ENCODE peak calls at places on chromosomes 2 and 18, in ten cellular contexts. One of them, this sample, is unnamed.

GRCh38 chr2:208501217-208501616 is 94.6 kb downstream of the PTH2R start:
- DNase-seq in heart left ventricle: no peak
- DNase-seq in HCT116: no peak
- DNase-seq in dorsolateral prefrontal cortex: no peak
- DNase-seq in lower leg skin: no peak
- DNase-seq in AG10803: no peak
- DNase-seq in uterus: no peak
- DNase-seq in endothelial cell of umbilical vein: no peak
- DNase-seq in GM12865: no peak
- DNase-seq in AG04450: no peak
- DNase-seq in this sample: no peak

GRCh38 chr2:231315896-231316295 is 79.6 kb upstream of the B3GNT7 start:
- DNase-seq in heart left ventricle: no peak
- DNase-seq in HCT116: no peak
- DNase-seq in dorsolateral prefrontal cortex: no peak
- DNase-seq in lower leg skin: no peak
- DNase-seq in AG10803: no peak
- DNase-seq in uterus: no peak
- DNase-seq in endothelial cell of umbilical vein: no peak
- DNase-seq in GM12865: peak
- DNase-seq in AG04450: no peak
- DNase-seq in this sample: no peak

GRCh38 chr18:48996901-48997463 is 46.2 kb upstream of the SMAD7 start:
- DNase-seq in heart left ventricle: peak
- DNase-seq in HCT116: peak
- DNase-seq in dorsolateral prefrontal cortex: no peak
- DNase-seq in lower leg skin: no peak
- DNase-seq in AG10803: peak
- DNase-seq in uterus: no peak
- DNase-seq in endothelial cell of umbilical vein: no peak
- DNase-seq in GM12865: no peak
- DNase-seq in AG04450: no peak
- DNase-seq in this sample: peak

GRCh38 chr2:216139884-216140283 is 30.7 kb downstream of the XRCC5 start:
- DNase-seq in heart left ventricle: no peak
- DNase-seq in HCT116: peak
- DNase-seq in dorsolateral prefrontal cortex: no peak
- DNase-seq in lower leg skin: no peak
- DNase-seq in AG10803: no peak
- DNase-seq in uterus: no peak
- DNase-seq in endothelial cell of umbilical vein: no peak
- DNase-seq in GM12865: peak
- DNase-seq in AG04450: no peak
- DNase-seq in this sample: no peak

GRCh38 chr18:79938196-79938595 is 13.3 kb downstream of the SLC66A2 start:
- DNase-seq in heart left ventricle: peak
- DNase-seq in HCT116: no peak
- DNase-seq in dorsolateral prefrontal cortex: peak
- DNase-seq in lower leg skin: no peak
- DNase-seq in AG10803: no peak
- DNase-seq in uterus: no peak
- DNase-seq in endothelial cell of umbilical vein: no peak
- DNase-seq in GM12865: no peak
- DNase-seq in AG04450: no peak
- DNase-seq in this sample: no peak

GRCh38 chr2:55592130-55592529 is 25.3 kb downstream of the PPP4R3B start:
- DNase-seq in heart left ventricle: no peak
- DNase-seq in HCT116: no peak
- DNase-seq in dorsolateral prefrontal cortex: no peak
- DNase-seq in lower leg skin: no peak
- DNase-seq in AG10803: no peak
- DNase-seq in uterus: no peak
- DNase-seq in endothelial cell of umbilical vein: no peak
- DNase-seq in GM12865: no peak
- DNase-seq in AG04450: no peak
- DNase-seq in this sample: no peak

GRCh38 chr2:86790134-86790827 is 432 bp downstream of the CD8A start:
- DNase-seq in heart left ventricle: no peak
- DNase-seq in HCT116: no peak
- DNase-seq in dorsolateral prefrontal cortex: no peak
- DNase-seq in lower leg skin: no peak
- DNase-seq in AG10803: no peak
- DNase-seq in uterus: no peak
- DNase-seq in endothelial cell of umbilical vein: no peak
- DNase-seq in GM12865: no peak
- DNase-seq in AG04450: no peak
- DNase-seq in this sample: no peak

GRCh38 chr18:52009958-52010357 is 330.0 kb upstream of the DCC start:
- DNase-seq in heart left ventricle: no peak
- DNase-seq in HCT116: no peak
- DNase-seq in dorsolateral prefrontal cortex: no peak
- DNase-seq in lower leg skin: no peak
- DNase-seq in AG10803: no peak
- DNase-seq in uterus: no peak
- DNase-seq in endothelial cell of umbilical vein: no peak
- DNase-seq in GM12865: no peak
- DNase-seq in AG04450: no peak
- DNase-seq in this sample: no peak

GRCh38 chr2:101619191-101619591 is 78.3 kb upstream of the MAP4K4 start:
- DNase-seq in heart left ventricle: no peak
- DNase-seq in HCT116: no peak
- DNase-seq in dorsolateral prefrontal cortex: no peak
- DNase-seq in lower leg skin: peak
- DNase-seq in AG10803: no peak
- DNase-seq in uterus: peak
- DNase-seq in endothelial cell of umbilical vein: peak
- DNase-seq in GM12865: no peak
- DNase-seq in AG04450: peak
- DNase-seq in this sample: no peak

GRCh38 chr2:231132126-231132525 is 7.3 kb upstream of the HTR2B start:
- DNase-seq in heart left ventricle: no peak
- DNase-seq in HCT116: no peak
- DNase-seq in dorsolateral prefrontal cortex: no peak
- DNase-seq in lower leg skin: no peak
- DNase-seq in AG10803: peak
- DNase-seq in uterus: no peak
- DNase-seq in endothelial cell of umbilical vein: peak
- DNase-seq in GM12865: no peak
- DNase-seq in AG04450: no peak
- DNase-seq in this sample: no peak

GRCh38 chr2:59449264-59449663 is 1104.2 kb downstream of the BCL11A start:
- DNase-seq in heart left ventricle: no peak
- DNase-seq in HCT116: no peak
- DNase-seq in dorsolateral prefrontal cortex: no peak
- DNase-seq in lower leg skin: no peak
- DNase-seq in AG10803: no peak
- DNase-seq in uterus: no peak
- DNase-seq in endothelial cell of umbilical vein: no peak
- DNase-seq in GM12865: peak
- DNase-seq in AG04450: no peak
- DNase-seq in this sample: no peak

GRCh38 chr18:35481960-35482366 is 15.8 kb downstream of the INO80C start:
- DNase-seq in heart left ventricle: no peak
- DNase-seq in HCT116: no peak
- DNase-seq in dorsolateral prefrontal cortex: no peak
- DNase-seq in lower leg skin: no peak
- DNase-seq in AG10803: no peak
- DNase-seq in uterus: no peak
- DNase-seq in endothelial cell of umbilical vein: no peak
- DNase-seq in GM12865: no peak
- DNase-seq in AG04450: no peak
- DNase-seq in this sample: no peak

GRCh38 chr2:11701831-11702301 is 31.9 kb upstream of the NTSR2 start:
- DNase-seq in heart left ventricle: no peak
- DNase-seq in HCT116: no peak
- DNase-seq in dorsolateral prefrontal cortex: no peak
- DNase-seq in lower leg skin: peak
- DNase-seq in AG10803: no peak
- DNase-seq in uterus: no peak
- DNase-seq in endothelial cell of umbilical vein: no peak
- DNase-seq in GM12865: no peak
- DNase-seq in AG04450: no peak
- DNase-seq in this sample: no peak

GRCh38 chr2:72963423-72964145 is 46.3 kb downstream of the EMX1 start:
- DNase-seq in heart left ventricle: no peak
- DNase-seq in HCT116: no peak
- DNase-seq in dorsolateral prefrontal cortex: no peak
- DNase-seq in lower leg skin: no peak
- DNase-seq in AG10803: no peak
- DNase-seq in uterus: no peak
- DNase-seq in endothelial cell of umbilical vein: peak
- DNase-seq in GM12865: no peak
- DNase-seq in AG04450: no peak
- DNase-seq in this sample: no peak

GRCh38 chr2:195450537-195451113 is 206.4 kb upstream of the SLC39A10 start:
- DNase-seq in heart left ventricle: no peak
- DNase-seq in HCT116: no peak
- DNase-seq in dorsolateral prefrontal cortex: no peak
- DNase-seq in lower leg skin: no peak
- DNase-seq in AG10803: no peak
- DNase-seq in uterus: no peak
- DNase-seq in endothelial cell of umbilical vein: no peak
- DNase-seq in GM12865: no peak
- DNase-seq in AG04450: no peak
- DNase-seq in this sample: no peak

GRCh38 chr2:212157011-212157410 is 381.6 kb downstream of the ERBB4 start:
- DNase-seq in heart left ventricle: no peak
- DNase-seq in HCT116: no peak
- DNase-seq in dorsolateral prefrontal cortex: no peak
- DNase-seq in lower leg skin: no peak
- DNase-seq in AG10803: peak
- DNase-seq in uterus: no peak
- DNase-seq in endothelial cell of umbilical vein: no peak
- DNase-seq in GM12865: no peak
- DNase-seq in AG04450: no peak
- DNase-seq in this sample: no peak

GRCh38 chr2:164917296-164917903 is 37.9 kb downstream of the SLC38A11 start:
- DNase-seq in heart left ventricle: peak
- DNase-seq in HCT116: peak
- DNase-seq in dorsolateral prefrontal cortex: no peak
- DNase-seq in lower leg skin: peak
- DNase-seq in AG10803: peak
- DNase-seq in uterus: no peak
- DNase-seq in endothelial cell of umbilical vein: peak
- DNase-seq in GM12865: no peak
- DNase-seq in AG04450: no peak
- DNase-seq in this sample: peak

GRCh38 chr2:110674620-110675555 is 3.0 kb downstream of the BUB1 start:
- DNase-seq in heart left ventricle: no peak
- DNase-seq in HCT116: no peak
- DNase-seq in dorsolateral prefrontal cortex: no peak
- DNase-seq in lower leg skin: no peak
- DNase-seq in AG10803: peak
- DNase-seq in uterus: no peak
- DNase-seq in endothelial cell of umbilical vein: peak
- DNase-seq in GM12865: peak
- DNase-seq in AG04450: no peak
- DNase-seq in this sample: no peak
- H3K4me3 ChIP-seq in heart left ventricle: no peak
- H3K4me3 ChIP-seq in HCT116: no peak
- H3K4me3 ChIP-seq in dorsolateral prefrontal cortex: no peak
- H3K4me3 ChIP-seq in lower leg skin: no peak
- H3K4me3 ChIP-seq in AG10803: no peak
- H3K4me3 ChIP-seq in uterus: no peak
- H3K4me3 ChIP-seq in endothelial cell of umbilical vein: no peak
- H3K4me3 ChIP-seq in GM12865: peak
- H3K4me3 ChIP-seq in AG04450: no peak
- H3K4me3 ChIP-seq in this sample: no peak

DNA sequence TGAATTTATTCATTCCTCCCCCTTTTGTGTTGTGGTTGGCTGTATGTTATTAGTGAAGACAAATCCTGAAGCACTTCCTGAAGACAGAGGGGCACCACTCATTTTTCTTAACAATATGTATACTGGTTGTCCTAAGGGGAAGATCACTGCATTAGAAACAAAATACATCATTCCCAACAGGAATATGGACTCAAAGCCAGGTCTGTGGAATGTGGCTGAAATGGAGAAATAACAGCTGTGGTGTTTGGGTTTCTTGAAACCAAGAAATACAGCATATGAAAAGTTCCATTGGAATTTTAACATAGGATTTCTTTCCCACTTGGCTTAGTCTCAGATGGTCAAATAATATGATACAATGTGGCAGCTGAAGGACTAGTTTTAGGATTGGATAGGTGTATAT is 267.6 kb downstream of the KCNE4 start:
- DNase-seq in heart left ventricle: no peak
- DNase-seq in HCT116: no peak
- DNase-seq in dorsolateral prefrontal cortex: no peak
- DNase-seq in lower leg skin: no peak
- DNase-seq in AG10803: peak
- DNase-seq in uterus: no peak
- DNase-seq in endothelial cell of umbilical vein: no peak
- DNase-seq in GM12865: no peak
- DNase-seq in AG04450: no peak
- DNase-seq in this sample: no peak
- TF ChIP-seq CTCF in heart left ventricle: no peak
- TF ChIP-seq CTCF in HCT116: no peak
- TF ChIP-seq CTCF in dorsolateral prefrontal cortex: no peak
- TF ChIP-seq CTCF in lower leg skin: no peak
- TF ChIP-seq CTCF in AG10803: no peak
- TF ChIP-seq CTCF in uterus: no peak
- TF ChIP-seq CTCF in endothelial cell of umbilical vein: no peak
- TF ChIP-seq CTCF in GM12865: no peak
- TF ChIP-seq CTCF in AG04450: no peak
- TF ChIP-seq CTCF in this sample: no peak

GRCh38 chr18:75618146-75618545 is 190.6 kb upstream of the SMIM21 start:
- DNase-seq in heart left ventricle: no peak
- DNase-seq in HCT116: no peak
- DNase-seq in dorsolateral prefrontal cortex: no peak
- DNase-seq in lower leg skin: no peak
- DNase-seq in AG10803: no peak
- DNase-seq in uterus: no peak
- DNase-seq in endothelial cell of umbilical vein: no peak
- DNase-seq in GM12865: no peak
- DNase-seq in AG04450: no peak
- DNase-seq in this sample: no peak

GRCh38 chr18:75607701-75608100 is 180.2 kb upstream of the SMIM21 start:
- DNase-seq in heart left ventricle: no peak
- DNase-seq in HCT116: no peak
- DNase-seq in dorsolateral prefrontal cortex: no peak
- DNase-seq in lower leg skin: no peak
- DNase-seq in AG10803: peak
- DNase-seq in uterus: no peak
- DNase-seq in endothelial cell of umbilical vein: no peak
- DNase-seq in GM12865: no peak
- DNase-seq in AG04450: no peak
- DNase-seq in this sample: peak

GRCh38 chr18:75612491-75612890 is 185.0 kb upstream of the SMIM21 start:
- DNase-seq in heart left ventricle: no peak
- DNase-seq in HCT116: no peak
- DNase-seq in dorsolateral prefrontal cortex: no peak
- DNase-seq in lower leg skin: no peak
- DNase-seq in AG10803: no peak
- DNase-seq in uterus: no peak
- DNase-seq in endothelial cell of umbilical vein: no peak
- DNase-seq in GM12865: no peak
- DNase-seq in AG04450: no peak
- DNase-seq in this sample: peak
- H3K4me3 ChIP-seq in heart left ventricle: no peak
- H3K4me3 ChIP-seq in HCT116: no peak
- H3K4me3 ChIP-seq in dorsolateral prefrontal cortex: no peak
- H3K4me3 ChIP-seq in lower leg skin: no peak
- H3K4me3 ChIP-seq in AG10803: no peak
- H3K4me3 ChIP-seq in uterus: no peak
- H3K4me3 ChIP-seq in endothelial cell of umbilical vein: no peak
- H3K4me3 ChIP-seq in GM12865: no peak
- H3K4me3 ChIP-seq in AG04450: no peak
- H3K4me3 ChIP-seq in this sample: no peak

GRCh38 chr18:37341473-37342086 is 224.0 kb downstream of the CELF4 start:
- DNase-seq in heart left ventricle: no peak
- DNase-seq in HCT116: no peak
- DNase-seq in dorsolateral prefrontal cortex: no peak
- DNase-seq in lower leg skin: no peak
- DNase-seq in AG10803: no peak
- DNase-seq in uterus: no peak
- DNase-seq in endothelial cell of umbilical vein: no peak
- DNase-seq in GM12865: no peak
- DNase-seq in AG04450: no peak
- DNase-seq in this sample: no peak
- TF ChIP-seq CTCF in heart left ventricle: no peak
- TF ChIP-seq CTCF in HCT116: no peak
- TF ChIP-seq CTCF in dorsolateral prefrontal cortex: no peak
- TF ChIP-seq CTCF in lower leg skin: no peak
- TF ChIP-seq CTCF in AG10803: no peak
- TF ChIP-seq CTCF in uterus: no peak
- TF ChIP-seq CTCF in endothelial cell of umbilical vein: no peak
- TF ChIP-seq CTCF in GM12865: no peak
- TF ChIP-seq CTCF in AG04450: no peak
- TF ChIP-seq CTCF in this sample: no peak

This sample was measured in astrocyte of the cerebellum.